ENCODE peak calls at places on chromosomes 3 and 15, in eight cellular contexts. V is iris pigment epithelial cell; O is amniotic stem cell; B is left ventricle myocardium inferior; W is stimulated activated CD4-positive, alpha-beta T cell treated with anti-CD3 and anti-CD28 coated beads, Interleukin-2, amount 100 ng/mL, for 24 hours; J is anterior cingulate cortex; Q is fibroblast of the aortic adventitia; M is hippocampal formation. C is an unnamed sample.

GRCh38 chr3:126442099-126442848 is 33.4 kb downstream of the ZXDC start:
- DNase-seq in V (no peak), O (no peak), B (peak), W (no peak), J (peak), Q (peak), M (no peak), C (peak)

GRCh38 chr3:101142160-101142559 is 148.9 kb upstream of the ABI3BP start:
- DNase-seq in V (no peak), O (no peak), B (no peak), W (no peak), J (no peak), Q (no peak), M (no peak), C (no peak)

GRCh38 chr15:70093481-70094309 is 4.0 kb downstream of the TLE3 start:
- DNase-seq in V (peak), O (no peak), B (no peak), W (no peak), J (no peak), Q (peak), M (no peak), C (no peak)

GRCh38 chr3:132380979-132381944 is 36.0 kb upstream of the DNAJC13 start:
- DNase-seq in V (no peak), O (no peak), B (no peak), W (no peak), J (no peak), Q (peak), M (no peak), C (no peak)

GRCh38 chr3:150145659-150146058 is 175.0 kb upstream of the PFN2 start:
- DNase-seq in V (peak), O (no peak), B (no peak), W (no peak), J (no peak), Q (no peak), M (no peak), C (no peak)

GRCh38 chr3:14389133-14390115 is 13.0 kb upstream of the SLC6A6 start:
- DNase-seq in V (no peak), O (no peak), B (no peak), W (no peak), J (no peak), Q (peak), M (no peak), C (no peak)

GRCh38 chr3:36679384-36680200 is 84.8 kb downstream of the DCLK3 start:
- DNase-seq in V (peak), O (peak), B (no peak), W (no peak), J (no peak), Q (peak), M (no peak), C (no peak)

GRCh38 chr3:56775356-56775914 is 26.3 kb downstream of the ARHGEF3 start:
- DNase-seq in V (no peak), O (no peak), B (no peak), W (no peak), J (no peak), Q (no peak), M (no peak), C (no peak)

GRCh38 chr3:38623539-38623938 is 25.9 kb downstream of the SCN5A start:
- DNase-seq in V (no peak), O (no peak), B (no peak), W (no peak), J (no peak), Q (no peak), M (no peak), C (no peak)

GRCh38 chr15:76932090-76932966 is 779 bp downstream of the RCN2 start:
- DNase-seq in V (peak), O (no peak), B (no peak), W (peak), J (no peak), Q (peak), M (no peak), C (no peak)

GRCh38 chr3:13141991-13142412 is 68.8 kb upstream of the IQSEC1 start:
- DNase-seq in V (peak), O (no peak), B (no peak), W (no peak), J (no peak), Q (peak), M (no peak), C (no peak)

GRCh38 chr3:56423537-56424209 is 44.6 kb downstream of the ERC2 start:
- DNase-seq in V (no peak), O (no peak), B (no peak), W (no peak), J (no peak), Q (no peak), M (no peak), C (no peak)

GRCh38 chr15:64507293-64507802 is 47.0 kb downstream of the ZNF609 start:
- DNase-seq in V (peak), O (no peak), B (peak), W (peak), J (peak), Q (peak), M (peak), C (peak)

GRCh38 chr3:86973440-86973839 is 17.5 kb downstream of the VGLL3 start:
- DNase-seq in V (peak), O (peak), B (no peak), W (no peak), J (no peak), Q (peak), M (no peak), C (no peak)

GRCh38 chr3:132870596-132870995 is 148.4 kb upstream of the NPHP3 start:
- DNase-seq in V (no peak), O (no peak), B (no peak), W (no peak), J (no peak), Q (no peak), M (no peak), C (no peak)

GRCh38 chr15:35477853-35478252 is 68.1 kb downstream of the DPH6 start:
- DNase-seq in V (no peak), O (no peak), B (no peak), W (no peak), J (no peak), Q (no peak), M (no peak), C (no peak)

GRCh38 chr15:73564255-73564654 is 68.9 kb downstream of the NPTN start:
- DNase-seq in V (peak), O (no peak), B (no peak), W (no peak), J (no peak), Q (peak), M (no peak), C (no peak)

GRCh38 chr3:74562528-74563190 is 51.8 kb downstream of the CNTN3 start:
- DNase-seq in V (no peak), O (no peak), B (no peak), W (no peak), J (no peak), Q (no peak), M (no peak), C (no peak)

GRCh38 chr3:81444817-81445460 is 316.5 kb downstream of the GBE1 start:
- DNase-seq in V (no peak), O (no peak), B (no peak), W (no peak), J (no peak), Q (no peak), M (no peak), C (no peak)

GRCh38 chr3:127170794-127171193 is 22.1 kb upstream of the PRR23E start:
- DNase-seq in V (peak), O (peak), B (no peak), W (no peak), J (peak), Q (peak), M (no peak), C (peak)

GRCh38 chr15:65558336-65558735 is 28.1 kb downstream of the HACD3 start:
- DNase-seq in V (peak), O (no peak), B (no peak), W (no peak), J (no peak), Q (peak), M (no peak), C (no peak)

GRCh38 chr15:81113861-81114261 is 20.2 kb upstream of the CFAP161 start:
- DNase-seq in V (peak), O (no peak), B (no peak), W (no peak), J (no peak), Q (peak), M (no peak), C (no peak)

GRCh38 chr3:15646924-15647511 is 45.5 kb downstream of the BTD start:
- DNase-seq in V (peak), O (peak), B (peak), W (no peak), J (no peak), Q (peak), M (no peak), C (no peak)

GRCh38 chr3:110579841-110580550 is 491.6 kb upstream of the NECTIN3 start:
- DNase-seq in V (peak), O (peak), B (no peak), W (no peak), J (no peak), Q (peak), M (no peak), C (no peak)

GRCh38 chr3:141235661-141236171 is 4.1 kb downstream of the PXYLP1 start:
- DNase-seq in V (no peak), O (no peak), B (no peak), W (no peak), J (no peak), Q (no peak), M (no peak), C (no peak)

GRCh38 chr3:53936347-53936746 is 44.7 kb upstream of the SELENOK start:
- DNase-seq in V (no peak), O (no peak), B (no peak), W (no peak), J (no peak), Q (no peak), M (no peak), C (no peak)

GRCh38 chr15:40285151-40285898 is 2.5 kb upstream of the ANKRD63 start:
- DNase-seq in V (no peak), O (no peak), B (no peak), W (no peak), J (no peak), Q (peak), M (no peak), C (no peak)

GRCh38 chr15:76936671-76937070 is 5.1 kb downstream of the RCN2 start:
- DNase-seq in V (peak), O (no peak), B (no peak), W (no peak), J (no peak), Q (peak), M (no peak), C (no peak)

GRCh38 chr3:185645596-185646381 is 59.7 kb downstream of the SENP2 start:
- DNase-seq in V (peak), O (no peak), B (no peak), W (no peak), J (no peak), Q (no peak), M (no peak), C (no peak)

GRCh38 chr15:42921049-42921731 is 612 bp upstream of the TTBK2 start:
- DNase-seq in V (peak), O (no peak), B (no peak), W (peak), J (peak), Q (peak), M (peak), C (peak)

GRCh38 chr15:51266548-51266947 is 71.8 kb downstream of the CYP19A1 start:
- DNase-seq in V (no peak), O (no peak), B (no peak), W (no peak), J (peak), Q (no peak), M (no peak), C (no peak)

GRCh38 chr3:186888569-186888968 is 41.8 kb upstream of the ST6GAL1 start:
- DNase-seq in V (no peak), O (no peak), B (no peak), W (no peak), J (no peak), Q (no peak), M (no peak), C (no peak)